ENCODE peak calls at places on chromosomes 12 and 14, in five cellular contexts. S is psoas muscle, N is heart right ventricle, J is RWPE2, E is hepatocyte. P is an unnamed sample.
A peak's percentile ranks its signal among the peaks of the same experiment; 100 is the strongest.

GRCh38 chr12:57729321-57729844 is 9.2 kb downstream of the AGAP2 start:
- DNase-seq in S (no peak), N (no peak), J (no peak), E (no peak), P (no peak)

GRCh38 chr12:120116443-120116791 is at the start of gene RAB35:
- DNase-seq in S (no peak), N (no peak), J (no peak), E (no peak), P (no peak)

GRCh38 chr14:99879401-99880295 is 86.4 kb downstream of the EML1 start:
- DNase-seq in S (no peak), N (no peak), J (no peak), E (peak; percentile 59), P (no peak)

GRCh38 chr14:93064411-93065271 is 51.1 kb downstream of the ITPK1 start:
- DNase-seq in S (no peak), N (peak; percentile 40), J (no peak), E (no peak), P (no peak)

GRCh38 chr12:85273411-85274075 is 6.5 kb upstream of the ALX1 start:
- DNase-seq in S (no peak), N (no peak), J (no peak), E (peak; percentile 2), P (no peak)

GRCh38 chr12:120229583-120230325 is 28.8 kb upstream of the RPLP0 start:
- DNase-seq in S (peak; percentile 30), N (peak; percentile 26), J (no peak), E (peak; percentile 63), P (peak; percentile 50)

GRCh38 chr14:100155049-100155621 is 4.3 kb downstream of the DEGS2 start:
- DNase-seq in S (no peak), N (no peak), J (no peak), E (peak; percentile 56), P (peak; percentile 78)

GRCh38 chr12:124734224-124734788 is 129.4 kb downstream of the SCARB1 start:
- DNase-seq in S (no peak), N (no peak), J (no peak), E (no peak), P (peak; percentile 94)

GRCh38 chr12:34406996-34407300 is 384.7 kb downstream of the ALG10 start:
- DNase-seq in S (peak; percentile 2), N (no peak), J (peak; percentile 20), E (no peak), P (no peak)

GRCh38 chr12:93199831-93200236 is 177.9 kb upstream of the NUDT4 start:
- DNase-seq in S (no peak), N (no peak), J (no peak), E (no peak), P (no peak)

GRCh38 chr14:53167602-53168328 is 14.6 kb upstream of the DDHD1 start:
- DNase-seq in S (no peak), N (no peak), J (no peak), E (no peak), P (no peak)

GRCh38 chr12:29516431-29516875 is 19.0 kb upstream of the OVCH1 start:
- DNase-seq in S (no peak), N (no peak), J (no peak), E (no peak), P (no peak)

DNA sequence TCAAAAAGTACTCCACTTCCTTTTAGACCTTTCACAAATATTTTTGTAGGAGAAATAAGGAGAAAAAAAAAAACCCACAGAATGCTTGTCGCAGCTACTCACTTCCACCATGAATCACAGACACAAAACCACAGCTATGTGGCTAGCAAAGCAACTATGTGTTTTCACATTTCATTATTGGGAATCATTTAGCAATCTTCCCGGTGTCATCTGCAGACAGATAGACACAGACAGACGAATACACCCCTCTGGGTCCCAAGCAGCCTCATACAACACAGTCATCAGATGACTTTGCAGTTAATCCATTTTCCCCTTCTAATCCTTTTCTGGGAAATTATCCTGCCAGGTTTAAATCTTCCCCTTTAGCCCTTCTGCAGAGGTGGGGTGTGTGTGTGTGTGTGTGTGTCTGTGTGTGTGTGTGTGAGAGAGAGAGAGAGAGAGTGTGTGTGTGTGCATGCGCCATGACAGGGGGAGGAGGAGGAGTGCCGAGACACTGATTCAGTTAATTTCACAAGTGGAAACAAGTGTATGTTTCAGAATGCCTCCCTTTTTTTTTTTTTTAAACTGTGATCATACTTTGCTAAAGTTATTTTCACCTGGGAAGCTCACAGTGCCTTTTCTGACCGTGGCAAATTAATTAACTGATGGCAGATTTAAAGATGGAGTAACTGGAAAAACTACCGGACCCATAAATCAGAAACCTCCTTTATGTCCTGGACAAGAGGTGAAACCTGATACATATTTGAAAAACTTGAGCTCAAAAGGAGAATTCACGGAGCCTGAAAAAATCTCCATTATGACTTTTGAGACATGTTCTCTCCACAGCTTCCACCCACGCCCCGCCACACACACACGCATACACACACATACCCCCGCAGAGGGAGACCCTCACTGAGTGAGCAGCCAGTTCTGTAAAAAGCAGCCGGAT is 39.9 kb downstream of the LTBP2 start:
- DNase-seq in S (peak; percentile 51), N (no peak), J (peak; percentile 86), E (peak; percentile 57), P (peak; percentile 81)
- H3K4me1 ChIP-seq in S (peaks cover 6% of the 10 kb centered on the region), N (peaks cover 11% of the 10 kb centered on the region), J (peaks cover 81% of the 10 kb centered on the region), E (peaks cover 36% of the 10 kb centered on the region), P (peaks cover 41% of the 10 kb centered on the region)

DNA sequence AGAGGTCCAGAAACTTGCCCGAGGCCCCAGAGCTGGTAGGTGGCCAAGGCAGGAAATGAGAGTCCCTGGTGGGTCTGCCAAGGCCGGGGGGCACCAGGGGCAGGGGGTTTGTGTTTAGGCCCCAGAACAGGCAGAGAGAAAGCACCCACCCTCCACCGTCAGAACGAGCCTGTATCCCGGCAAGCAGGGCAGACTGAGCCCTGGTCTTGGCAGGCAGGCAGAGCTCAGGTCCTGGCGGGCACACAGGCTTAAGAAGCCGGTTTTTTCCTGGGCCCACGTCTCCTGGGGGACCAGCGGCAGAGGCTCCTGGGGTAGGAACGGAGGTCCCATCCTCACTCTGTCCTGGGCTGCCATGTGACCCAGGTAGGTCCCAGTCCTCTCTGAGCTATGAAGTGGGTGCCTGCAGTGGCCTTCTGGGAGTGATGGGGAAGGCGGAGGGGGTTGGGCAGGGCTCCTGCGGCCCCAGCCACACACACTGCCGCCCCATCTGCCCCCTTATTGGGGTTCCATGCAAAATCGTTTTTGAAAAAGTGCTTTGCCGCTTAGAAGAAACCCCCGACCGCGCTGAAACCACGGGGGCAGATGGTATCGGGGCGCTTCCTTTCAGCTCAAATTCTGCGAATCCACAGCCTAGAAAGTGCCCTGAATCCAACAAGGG is 24.2 kb downstream of the SH2B3 start:
- DNase-seq in S (no peak), N (no peak), J (no peak), E (no peak), P (no peak)
- H3K4me1 ChIP-seq in S (peaks cover 54% of the 10 kb centered on the region), N (peaks cover 58% of the 10 kb centered on the region), J (peaks cover 54% of the 10 kb centered on the region), E (peaks cover 37% of the 10 kb centered on the region), P (peaks cover 2% of the 10 kb centered on the region)

GRCh38 chr12:20452496-20452895 is 84.2 kb downstream of the PDE3A start:
- DNase-seq in S (no peak), N (no peak), J (no peak), E (no peak), P (no peak)

GRCh38 chr12:20448781-20449180 is 80.4 kb downstream of the PDE3A start:
- DNase-seq in S (no peak), N (no peak), J (no peak), E (no peak), P (no peak)

GRCh38 chr12:20451759-20452158 is 83.4 kb downstream of the PDE3A start:
- DNase-seq in S (no peak), N (no peak), J (no peak), E (no peak), P (no peak)

GRCh38 chr12:20453756-20454310 is 85.5 kb downstream of the PDE3A start:
- DNase-seq in S (no peak), N (no peak), J (no peak), E (no peak), P (no peak)

DNA sequence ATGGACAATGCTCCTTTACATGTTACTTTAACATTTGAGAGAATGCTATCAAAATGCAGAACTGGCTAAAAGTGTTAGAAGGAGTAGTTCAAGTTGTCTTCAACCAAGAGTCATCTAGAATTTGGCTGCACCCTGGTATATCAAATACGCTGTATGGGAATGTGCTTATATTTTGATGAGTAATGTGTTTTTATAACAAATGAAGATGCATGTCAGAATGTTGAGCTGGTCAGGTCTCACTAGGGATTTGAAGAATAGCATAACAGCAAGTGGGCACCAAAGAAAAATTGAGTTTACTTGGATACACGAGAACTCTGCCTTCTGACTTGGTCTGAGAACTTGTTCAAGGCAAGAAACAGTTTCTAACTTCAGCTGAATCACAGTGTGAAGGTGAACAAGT is 82.3 kb downstream of the PDE3A start:
- DNase-seq in S (no peak), N (no peak), J (no peak), E (no peak), P (no peak)
- H3K4me1 ChIP-seq in S (no peaks in the 10 kb centered on the region), N (no peaks in the 10 kb centered on the region), J (no peaks in the 10 kb centered on the region), E (peaks cover 9% of the 10 kb centered on the region), P (no peaks in the 10 kb centered on the region)

DNA sequence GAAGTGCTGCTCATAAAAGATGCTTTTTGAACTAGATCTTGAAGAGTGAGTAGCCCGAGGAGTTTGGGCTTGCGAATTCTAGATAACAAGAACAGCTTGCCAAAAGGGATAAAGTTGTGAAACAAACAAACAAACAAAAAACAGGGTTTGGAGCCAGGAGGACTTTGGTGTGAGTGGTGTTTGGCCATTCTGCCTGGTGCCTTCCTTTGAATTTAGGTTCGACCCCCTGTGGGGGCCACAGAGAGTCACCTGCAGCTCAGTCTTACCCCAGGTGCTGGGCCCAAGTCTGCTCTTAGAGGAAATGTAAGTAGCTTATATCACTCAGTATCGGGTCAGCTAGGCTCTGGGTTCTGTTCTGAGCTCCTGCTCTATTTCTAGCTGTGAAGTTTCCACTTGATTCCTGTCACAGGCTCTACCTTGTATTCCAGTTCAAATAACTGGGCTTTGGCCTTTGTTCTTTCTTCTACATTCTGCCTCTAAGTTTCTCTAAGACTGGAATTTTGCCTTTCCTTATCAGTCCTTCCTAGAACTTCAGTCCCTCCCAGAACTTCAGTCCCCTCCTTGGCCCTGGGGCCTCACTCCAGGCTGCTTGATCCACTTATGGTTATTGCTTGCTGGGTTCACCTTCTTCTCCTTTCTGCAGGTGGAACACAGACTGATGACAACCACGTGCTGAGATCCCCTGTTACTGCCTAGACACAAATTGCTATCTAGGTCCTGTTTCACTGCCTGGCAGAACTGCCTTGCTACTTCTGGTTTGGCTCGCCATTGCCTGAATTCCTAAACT is 20.5 kb upstream of the DUSP6 start:
- DNase-seq in S (no peak), N (no peak), J (no peak), E (no peak), P (no peak)
- H3K4me1 ChIP-seq in S (peaks cover 4% of the 10 kb centered on the region), N (peaks cover 12% of the 10 kb centered on the region), J (peaks cover 85% of the 10 kb centered on the region), E (peaks cover 37% of the 10 kb centered on the region), P (peaks cover 10% of the 10 kb centered on the region)

DNA sequence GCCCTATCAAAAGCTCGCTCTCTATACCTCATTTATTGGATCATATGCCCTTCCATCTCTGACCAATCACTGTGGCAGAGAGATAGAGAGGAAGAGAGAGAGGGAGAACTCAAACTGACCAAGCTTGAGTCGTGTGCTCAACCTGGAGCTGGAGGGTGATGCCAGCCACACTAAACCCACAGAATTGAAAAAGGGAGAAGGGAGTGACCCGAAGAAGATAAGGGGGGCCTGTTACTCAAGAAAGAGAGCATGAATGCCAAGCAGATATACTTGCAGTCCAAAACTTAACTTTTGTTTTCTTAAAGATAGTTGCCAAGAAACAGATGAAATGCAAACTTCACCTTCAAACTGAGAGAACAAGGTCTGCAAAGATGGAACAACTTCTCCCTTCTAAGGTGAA is 112.7 kb downstream of the BTG1 start:
- DNase-seq in S (no peak), N (no peak), J (no peak), E (no peak), P (no peak)
- H3K4me1 ChIP-seq in S (no peaks in the 10 kb centered on the region), N (no peaks in the 10 kb centered on the region), J (peaks cover 37% of the 10 kb centered on the region), E (peaks cover 26% of the 10 kb centered on the region), P (peaks cover 31% of the 10 kb centered on the region)

GRCh38 chr14:74207943-74208342 is 31.3 kb upstream of the VSX2 start:
- DNase-seq in S (no peak), N (no peak), J (no peak), E (no peak), P (no peak)
- H3K4me1 ChIP-seq in S (no peaks in the 10 kb centered on the region), N (no peaks in the 10 kb centered on the region), J (no peaks in the 10 kb centered on the region), E (no peaks in the 10 kb centered on the region), P (peaks cover 18% of the 10 kb centered on the region)

P was measured in SJCRH30.